ENCODE peak calls at places on chromosomes 5 and 9, in five cellular contexts. One of them, this sample, is unnamed.

GRCh38 chr5:103120607-103121200 is 603 bp downstream of the PPIP5K2 start:
- DNase-seq in HEK293T: peak; percentile 18
- DNase-seq in Calu3: peak; percentile 9
- DNase-seq in stimulated activated CD4-positive, alpha-beta T cell treated with anti-CD3 and anti-CD28 coated beads, Interleukin-2, amount 100 ng/mL, for 48 hours: peak; percentile 4
- DNase-seq in NCI-H1105: no peak
- DNase-seq in this sample: no peak

GRCh38 chr5:174386306-174386705 is 338.1 kb upstream of the MSX2 start:
- DNase-seq in Calu3: no peak
- DNase-seq in stimulated activated CD4-positive, alpha-beta T cell treated with anti-CD3 and anti-CD28 coated beads, Interleukin-2, amount 100 ng/mL, for 48 hours: no peak
- DNase-seq in HEK293T: no peak
- DNase-seq in NCI-H1105: no peak
- DNase-seq in this sample: no peak

GRCh38 chr5:111043712-111044506 is 27.6 kb upstream of the TSLP start:
- DNase-seq in NCI-H1105: no peak
- DNase-seq in stimulated activated CD4-positive, alpha-beta T cell treated with anti-CD3 and anti-CD28 coated beads, Interleukin-2, amount 100 ng/mL, for 48 hours: no peak
- DNase-seq in Calu3: no peak
- DNase-seq in HEK293T: peak; percentile 39
- DNase-seq in this sample: no peak

GRCh38 chr9:136202449-136203405 is 2.2 kb downstream of the LHX3 start:
- DNase-seq in Calu3: no peak
- DNase-seq in stimulated activated CD4-positive, alpha-beta T cell treated with anti-CD3 and anti-CD28 coated beads, Interleukin-2, amount 100 ng/mL, for 48 hours: no peak
- DNase-seq in HEK293T: no peak
- DNase-seq in NCI-H1105: no peak
- DNase-seq in this sample: no peak

GRCh38 chr9:124781967-124782660 is 5.2 kb downstream of the OLFML2A start:
- DNase-seq in Calu3: no peak
- DNase-seq in HEK293T: no peak
- DNase-seq in stimulated activated CD4-positive, alpha-beta T cell treated with anti-CD3 and anti-CD28 coated beads, Interleukin-2, amount 100 ng/mL, for 48 hours: no peak
- DNase-seq in NCI-H1105: no peak
- DNase-seq in this sample: no peak

GRCh38 chr5:67085616-67086015 is 111.0 kb downstream of the CD180 start:
- DNase-seq in HEK293T: no peak
- DNase-seq in stimulated activated CD4-positive, alpha-beta T cell treated with anti-CD3 and anti-CD28 coated beads, Interleukin-2, amount 100 ng/mL, for 48 hours: no peak
- DNase-seq in NCI-H1105: peak; percentile 67
- DNase-seq in Calu3: no peak
- DNase-seq in this sample: no peak

GRCh38 chr9:91880378-91880972 is 69.6 kb downstream of the ROR2 start:
- DNase-seq in stimulated activated CD4-positive, alpha-beta T cell treated with anti-CD3 and anti-CD28 coated beads, Interleukin-2, amount 100 ng/mL, for 48 hours: no peak
- DNase-seq in NCI-H1105: no peak
- DNase-seq in Calu3: no peak
- DNase-seq in HEK293T: no peak
- DNase-seq in this sample: no peak

GRCh38 chr5:73363911-73364730 is 84.5 kb downstream of the FOXD1 start:
- DNase-seq in stimulated activated CD4-positive, alpha-beta T cell treated with anti-CD3 and anti-CD28 coated beads, Interleukin-2, amount 100 ng/mL, for 48 hours: no peak
- DNase-seq in HEK293T: no peak
- DNase-seq in NCI-H1105: no peak
- DNase-seq in Calu3: no peak
- DNase-seq in this sample: no peak

This sample was measured in progenitor cell of endocrine pancreas.